ENCODE peak calls at places on chromosomes 2 and 18, in five cellular contexts. One of them, this sample, is unnamed.

GRCh38 chr18:59902180-59902992 is 2.6 kb downstream of the PMAIP1 start:
- ATAC-seq in A549: no peak
- ATAC-seq in activated T-cell treated with anti-CD3 and anti-CD28 coated beads, Interleukin-2, amount 50 U/mL, for 4 hours: peak; percentile 29
- ATAC-seq in pancreas: no peak
- ATAC-seq in heart right ventricle: no peak
- ATAC-seq in this sample: no peak

GRCh38 chr2:181371782-181372292 is 85.3 kb upstream of the ITGA4 start:
- ATAC-seq in A549: no peak
- ATAC-seq in activated T-cell treated with anti-CD3 and anti-CD28 coated beads, Interleukin-2, amount 50 U/mL, for 4 hours: no peak
- ATAC-seq in pancreas: no peak
- ATAC-seq in heart right ventricle: peak; percentile 35
- ATAC-seq in this sample: no peak

GRCh38 chr2:61059382-61059781 is 6.3 kb upstream of the SANBR start:
- ATAC-seq in A549: no peak
- ATAC-seq in activated T-cell treated with anti-CD3 and anti-CD28 coated beads, Interleukin-2, amount 50 U/mL, for 4 hours: no peak
- ATAC-seq in pancreas: no peak
- ATAC-seq in heart right ventricle: no peak
- ATAC-seq in this sample: no peak

GRCh38 chr2:182503886-182504285 is 77.0 kb upstream of the PDE1A start:
- ATAC-seq in A549: no peak
- ATAC-seq in activated T-cell treated with anti-CD3 and anti-CD28 coated beads, Interleukin-2, amount 50 U/mL, for 4 hours: no peak
- ATAC-seq in pancreas: no peak
- ATAC-seq in heart right ventricle: no peak
- ATAC-seq in this sample: no peak

GRCh38 chr2:33068261-33068660 is 121.5 kb downstream of the LTBP1 start:
- ATAC-seq in A549: no peak
- ATAC-seq in activated T-cell treated with anti-CD3 and anti-CD28 coated beads, Interleukin-2, amount 50 U/mL, for 4 hours: no peak
- ATAC-seq in pancreas: no peak
- ATAC-seq in heart right ventricle: no peak
- ATAC-seq in this sample: no peak

GRCh38 chr2:133266926-133267590 is 301.2 kb downstream of the NCKAP5 start:
- ATAC-seq in A549: peak; percentile 7
- ATAC-seq in activated T-cell treated with anti-CD3 and anti-CD28 coated beads, Interleukin-2, amount 50 U/mL, for 4 hours: no peak
- ATAC-seq in pancreas: peak; percentile 8
- ATAC-seq in heart right ventricle: no peak
- ATAC-seq in this sample: no peak

GRCh38 chr2:1546023-1546591 is 132.8 kb downstream of the TPO start:
- ATAC-seq in A549: peak; percentile 57
- ATAC-seq in activated T-cell treated with anti-CD3 and anti-CD28 coated beads, Interleukin-2, amount 50 U/mL, for 4 hours: peak; percentile 24
- ATAC-seq in pancreas: peak; percentile 82
- ATAC-seq in heart right ventricle: peak; percentile 51
- ATAC-seq in this sample: peak; percentile 49

GRCh38 chr18:53796042-53796729 is 428.3 kb downstream of the MBD2 start:
- ATAC-seq in A549: peak; percentile 74
- ATAC-seq in activated T-cell treated with anti-CD3 and anti-CD28 coated beads, Interleukin-2, amount 50 U/mL, for 4 hours: no peak
- ATAC-seq in pancreas: peak; percentile 34
- ATAC-seq in heart right ventricle: peak; percentile 51
- ATAC-seq in this sample: peak; percentile 59

GRCh38 chr2:46831037-46831868 is 84.4 kb downstream of the MCFD2 start:
- ATAC-seq in A549: no peak
- ATAC-seq in activated T-cell treated with anti-CD3 and anti-CD28 coated beads, Interleukin-2, amount 50 U/mL, for 4 hours: no peak
- ATAC-seq in pancreas: no peak
- ATAC-seq in heart right ventricle: no peak
- ATAC-seq in this sample: no peak

GRCh38 chr2:128791120-128791982 is 472.7 kb upstream of the HS6ST1 start:
- ATAC-seq in A549: no peak
- ATAC-seq in activated T-cell treated with anti-CD3 and anti-CD28 coated beads, Interleukin-2, amount 50 U/mL, for 4 hours: no peak
- ATAC-seq in pancreas: no peak
- ATAC-seq in heart right ventricle: no peak
- ATAC-seq in this sample: no peak

GRCh38 chr18:3391704-3392466 is 58.1 kb upstream of the TGIF1 start:
- ATAC-seq in A549: no peak
- ATAC-seq in activated T-cell treated with anti-CD3 and anti-CD28 coated beads, Interleukin-2, amount 50 U/mL, for 4 hours: no peak
- ATAC-seq in pancreas: no peak
- ATAC-seq in heart right ventricle: no peak
- ATAC-seq in this sample: no peak

GRCh38 chr2:151844217-151844896 is 16.1 kb upstream of the ARL5A start:
- ATAC-seq in A549: no peak
- ATAC-seq in activated T-cell treated with anti-CD3 and anti-CD28 coated beads, Interleukin-2, amount 50 U/mL, for 4 hours: no peak
- ATAC-seq in pancreas: no peak
- ATAC-seq in heart right ventricle: peak; percentile 83
- ATAC-seq in this sample: no peak

GRCh38 chr2:33214436-33214835 is 262.0 kb upstream of the RASGRP3 start:
- ATAC-seq in A549: no peak
- ATAC-seq in activated T-cell treated with anti-CD3 and anti-CD28 coated beads, Interleukin-2, amount 50 U/mL, for 4 hours: no peak
- ATAC-seq in pancreas: peak; percentile 73
- ATAC-seq in heart right ventricle: peak; percentile 62
- ATAC-seq in this sample: peak; percentile 45

GRCh38 chr2:138373993-138374408 is 127.6 kb upstream of the SPOPL start:
- ATAC-seq in A549: no peak
- ATAC-seq in activated T-cell treated with anti-CD3 and anti-CD28 coated beads, Interleukin-2, amount 50 U/mL, for 4 hours: no peak
- ATAC-seq in pancreas: peak; percentile 82
- ATAC-seq in heart right ventricle: no peak
- ATAC-seq in this sample: no peak

This sample was measured in esophagus mucosa.